ENCODE peak calls at places on chromosomes 6 and 20, in five cellular contexts. One of them, this sample, is unnamed.

GRCh38 chr6:163412345-163412744 is 2.2 kb upstream of the QKI start:
- DNase-seq in H1: no peak
- DNase-seq in trophoblast cell: no peak
- DNase-seq in IMR-90: no peak
- DNase-seq in H9: no peak
- DNase-seq in this sample: no peak

GRCh38 chr20:44901972-44902371 is 7.9 kb upstream of the PABPC1L start:
- DNase-seq in H1: no peak
- DNase-seq in trophoblast cell: no peak
- DNase-seq in H9: no peak
- DNase-seq in IMR-90: peak
- DNase-seq in this sample: peak

GRCh38 chr6:17482711-17483110 is 89.3 kb downstream of the CAP2 start:
- DNase-seq in IMR-90: no peak
- DNase-seq in H1: no peak
- DNase-seq in trophoblast cell: no peak
- DNase-seq in H9: no peak
- DNase-seq in this sample: no peak

GRCh38 chr20:922781-923180 is 6.6 kb upstream of the ANGPT4 start:
- DNase-seq in H1: no peak
- DNase-seq in IMR-90: no peak
- DNase-seq in H9: no peak
- DNase-seq in trophoblast cell: no peak
- DNase-seq in this sample: no peak

GRCh38 chr20:9966966-9967365 is 67.8 kb upstream of the ANKEF1 start:
- DNase-seq in H1: no peak
- DNase-seq in trophoblast cell: no peak
- DNase-seq in IMR-90: no peak
- DNase-seq in H9: no peak
- DNase-seq in this sample: peak

GRCh38 chr6:90249458-90249857 is 47.2 kb downstream of the BACH2 start:
- DNase-seq in IMR-90: no peak
- DNase-seq in H1: no peak
- DNase-seq in trophoblast cell: no peak
- DNase-seq in H9: no peak
- DNase-seq in this sample: no peak

GRCh38 chr6:31170600-31170881 is at the start of gene POU5F1:
- DNase-seq in H1: no peak
- DNase-seq in trophoblast cell: no peak
- DNase-seq in H9: peak
- DNase-seq in IMR-90: no peak
- DNase-seq in this sample: no peak

GRCh38 chr6:170026272-170027110 is 264.4 kb downstream of the DLL1 start:
- DNase-seq in H9: peak
- DNase-seq in H1: no peak
- DNase-seq in IMR-90: no peak
- DNase-seq in trophoblast cell: peak
- DNase-seq in this sample: no peak

GRCh38 chr6:23713211-23713610 is 412.8 kb upstream of the NRSN1 start:
- DNase-seq in H1: no peak
- DNase-seq in IMR-90: no peak
- DNase-seq in H9: no peak
- DNase-seq in trophoblast cell: no peak
- DNase-seq in this sample: no peak

GRCh38 chr6:169918239-169918953 is 167.0 kb downstream of the ERMARD start:
- DNase-seq in IMR-90: no peak
- DNase-seq in H9: no peak
- DNase-seq in H1: no peak
- DNase-seq in trophoblast cell: no peak
- DNase-seq in this sample: peak

GRCh38 chr6:91573826-91574416 is 987.0 kb upstream of the MAP3K7 start:
- DNase-seq in H1: no peak
- DNase-seq in trophoblast cell: no peak
- DNase-seq in IMR-90: no peak
- DNase-seq in H9: no peak
- DNase-seq in this sample: no peak

GRCh38 chr6:37618916-37619605 is 78.6 kb downstream of the MDGA1 start:
- DNase-seq in H1: no peak
- DNase-seq in IMR-90: no peak
- DNase-seq in H9: no peak
- DNase-seq in trophoblast cell: no peak
- DNase-seq in this sample: no peak

DNA sequence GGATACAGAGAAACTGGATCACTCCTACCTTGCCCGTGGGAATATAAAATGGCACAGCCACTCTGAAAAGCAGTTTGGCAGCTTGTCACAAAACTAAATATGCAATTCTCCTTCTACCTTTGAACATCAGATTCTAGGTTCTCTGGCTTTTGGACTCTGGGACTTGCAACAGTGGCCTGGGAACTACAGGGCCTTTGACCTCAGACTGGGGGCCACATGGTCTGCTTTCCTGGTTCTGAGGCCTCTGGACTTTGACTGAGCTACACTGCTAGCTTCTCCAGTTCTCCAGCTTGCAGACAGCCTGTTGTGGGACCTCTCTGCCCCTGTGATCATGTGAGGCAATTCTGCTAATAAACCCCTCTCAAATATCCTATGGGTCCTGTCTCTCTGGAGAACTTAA is 168.8 kb downstream of the CDH26 start:
- DNase-seq in H9: no peak
- DNase-seq in trophoblast cell: no peak
- DNase-seq in IMR-90: no peak
- DNase-seq in H1: no peak
- DNase-seq in this sample: no peak
- H2AK5ac ChIP-seq in H9: no peak
- H2AK5ac ChIP-seq in trophoblast cell: no peak
- H2AK5ac ChIP-seq in IMR-90: no peak
- H2AK5ac ChIP-seq in H1: no peak
- H2AK5ac ChIP-seq in this sample: no peak

DNA sequence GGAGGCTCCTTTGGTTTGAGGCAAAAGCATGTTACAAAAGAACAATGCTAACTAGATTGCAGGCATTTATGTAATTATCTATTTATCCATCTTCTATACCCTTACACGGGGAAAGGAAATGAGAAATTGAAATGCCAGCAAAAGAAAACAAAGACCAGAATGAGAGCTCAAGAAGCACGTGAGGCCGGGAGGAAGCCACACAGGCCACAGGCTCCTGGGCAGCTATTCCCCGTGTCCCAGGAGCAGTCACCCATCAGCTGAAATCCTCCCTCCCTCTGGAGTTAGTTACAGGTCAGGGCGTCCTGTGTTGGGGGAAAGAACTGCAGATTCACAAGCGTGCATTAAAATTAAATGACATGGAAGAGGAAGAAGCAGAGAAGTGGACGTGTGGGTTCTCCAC is 64.7 kb upstream of the RPS6KA2 start:
- DNase-seq in IMR-90: no peak
- DNase-seq in H1: no peak
- DNase-seq in trophoblast cell: peak
- DNase-seq in H9: no peak
- DNase-seq in this sample: no peak
- H2AFZ ChIP-seq in IMR-90: no peak
- H2AFZ ChIP-seq in H1: no peak
- H2AFZ ChIP-seq in trophoblast cell: no peak
- H2AFZ ChIP-seq in H9: no peak
- H2AFZ ChIP-seq in this sample: no peak

GRCh38 chr20:4720977-4721349 is 746 bp upstream of the PRND start:
- DNase-seq in trophoblast cell: peak
- DNase-seq in H9: peak
- DNase-seq in IMR-90: no peak
- DNase-seq in H1: no peak
- DNase-seq in this sample: no peak

GRCh38 chr20:4724459-4725262 is 3.0 kb downstream of the PRND start:
- DNase-seq in IMR-90: no peak
- DNase-seq in H9: no peak
- DNase-seq in H1: no peak
- DNase-seq in trophoblast cell: no peak
- DNase-seq in this sample: no peak

GRCh38 chr20:4722571-4722970 is 862 bp downstream of the PRND start:
- DNase-seq in trophoblast cell: no peak
- DNase-seq in IMR-90: no peak
- DNase-seq in H1: no peak
- DNase-seq in H9: no peak
- DNase-seq in this sample: no peak

GRCh38 chr20:4721719-4722118 is at the start of gene PRND:
- DNase-seq in trophoblast cell: no peak
- DNase-seq in H9: no peak
- DNase-seq in IMR-90: no peak
- DNase-seq in H1: no peak
- DNase-seq in this sample: no peak

GRCh38 chr20:4722993-4723392 is 1.3 kb downstream of the PRND start:
- DNase-seq in H9: no peak
- DNase-seq in IMR-90: no peak
- DNase-seq in H1: no peak
- DNase-seq in trophoblast cell: no peak
- DNase-seq in this sample: no peak
- H2AK5ac ChIP-seq in H9: no peak
- H2AK5ac ChIP-seq in IMR-90: no peak
- H2AK5ac ChIP-seq in H1: no peak
- H2AK5ac ChIP-seq in trophoblast cell: no peak
- H2AK5ac ChIP-seq in this sample: no peak

GRCh38 chr20:34873583-34874093 is 982 bp upstream of the GGT7 start:
- DNase-seq in trophoblast cell: no peak
- DNase-seq in H1: no peak
- DNase-seq in IMR-90: no peak
- DNase-seq in H9: no peak
- DNase-seq in this sample: no peak
- H2AFZ ChIP-seq in trophoblast cell: no peak
- H2AFZ ChIP-seq in H1: no peak
- H2AFZ ChIP-seq in IMR-90: peak
- H2AFZ ChIP-seq in H9: no peak
- H2AFZ ChIP-seq in this sample: no peak

GRCh38 chr20:18011951-18012645 is 43.3 kb downstream of the MGME1 start:
- DNase-seq in H1: no peak
- DNase-seq in H9: no peak
- DNase-seq in IMR-90: no peak
- DNase-seq in trophoblast cell: no peak
- DNase-seq in this sample: no peak
- H2AK5ac ChIP-seq in H1: no peak
- H2AK5ac ChIP-seq in H9: no peak
- H2AK5ac ChIP-seq in IMR-90: no peak
- H2AK5ac ChIP-seq in trophoblast cell: no peak
- H2AK5ac ChIP-seq in this sample: no peak

DNA sequence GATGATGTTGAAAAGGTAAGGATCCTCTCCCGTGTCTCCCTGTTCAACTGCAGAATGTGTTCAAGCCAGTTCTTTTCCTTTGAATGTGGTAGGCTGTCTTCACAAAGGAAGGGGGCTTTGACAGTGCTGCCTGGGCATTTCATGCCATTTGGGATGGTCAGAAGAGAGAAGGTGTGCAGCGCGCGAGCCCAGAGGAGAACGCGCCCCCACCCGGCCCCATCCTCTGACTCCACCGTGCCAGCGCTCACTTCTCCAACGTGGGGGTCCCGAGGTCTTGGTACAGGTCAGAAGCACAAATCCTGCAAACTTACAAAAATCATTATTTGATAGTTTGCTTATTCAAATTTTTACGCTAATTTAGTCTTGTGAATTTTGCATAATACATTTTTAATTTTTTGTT is 14.4 kb downstream of the ENTPD6 start:
- DNase-seq in H1: no peak
- DNase-seq in IMR-90: no peak
- DNase-seq in trophoblast cell: no peak
- DNase-seq in H9: no peak
- DNase-seq in this sample: no peak
- H2AFZ ChIP-seq in H1: no peak
- H2AFZ ChIP-seq in IMR-90: no peak
- H2AFZ ChIP-seq in trophoblast cell: no peak
- H2AFZ ChIP-seq in H9: no peak
- H2AFZ ChIP-seq in this sample: no peak

This sample was measured in mesenchymal stem cell.